ENCODE peak calls at places on chromosomes 13 and 19, in five cellular contexts. E, W, G, F and A are unnamed samples.

GRCh38 chr13:48144413-48145035 is 49.6 kb upstream of the MED4 start:
- DNase-seq in E (no peak), F (peak), G (no peak), W (no peak), A (no peak)

GRCh38 chr19:28727133-28727834 is 485.7 kb downstream of the UQCRFS1 start:
- DNase-seq in E (no peak), F (no peak), G (no peak), W (no peak), A (no peak)

GRCh38 chr19:53183146-53183545 is 10.0 kb downstream of the ZNF665 start:
- DNase-seq in W (no peak), F (no peak), E (no peak), G (no peak), A (no peak)

GRCh38 chr13:25180795-25181537 is 8.9 kb upstream of the AMER2 start:
- DNase-seq in F (no peak), E (no peak), W (no peak), G (no peak), A (no peak)

GRCh38 chr19:39341122-39341719 is 1.0 kb upstream of the SAMD4B start:
- DNase-seq in G (no peak), F (peak), E (no peak), W (no peak), A (peak)

GRCh38 chr13:37667631-37668161 is 69.1 kb upstream of the POSTN start:
- DNase-seq in F (no peak), W (no peak), G (no peak), E (no peak), A (no peak)

GRCh38 chr19:10283301-10283733 is 3.4 kb upstream of the ICAM4 start:
- DNase-seq in G (no peak), F (peak), E (no peak), W (no peak), A (no peak)

GRCh38 chr19:418761-419632 is 10.1 kb upstream of the C2CD4C start:
- DNase-seq in W (no peak), E (no peak), F (peak), G (no peak), A (no peak)

GRCh38 chr19:54517483-54517882 is 14.9 kb downstream of the LAIR2 start:
- DNase-seq in W (no peak), F (peak), E (peak), G (no peak), A (no peak)

GRCh38 chr19:55590621-55591020 is 8.7 kb downstream of the FIZ1 start:
- DNase-seq in W (no peak), G (no peak), E (no peak), F (no peak), A (no peak)